ENCODE peak calls at places on chromosomes 4 and X, in seven cellular contexts. F is CD4-positive, alpha-beta T cell; K is RWPE1; D is T-helper 17 cell; E is stimulated activated CD4-positive, alpha-beta T cell treated with anti-CD3 and anti-CD28 coated beads, Interleukin-4, amount 100 ng/mL, for 1 hour; C is T follicular helper cell; V is activated CD8-positive, alpha-beta memory T cell treated with anti-CD3 and anti-CD28 coated beads for 24 hours. S is an unnamed sample.

GRCh38 chrX:125505207-125505606 is 185.5 kb downstream of the TEX13C start:
- DNase-seq in F (no peak), K (peak), D (no peak), E (no peak), C (no peak), V (no peak), S (no peak)

GRCh38 chrX:64976673-64977040 is 407 bp upstream of the ZC4H2 start:
- DNase-seq in F (no peak), K (no peak), D (no peak), E (peak), C (no peak), V (no peak), S (no peak)

GRCh38 chr4:14607578-14607977 is 394.7 kb upstream of the CPEB2 start:
- DNase-seq in F (no peak), K (no peak), D (no peak), E (no peak), C (no peak), V (no peak), S (no peak)

GRCh38 chrX:26352891-26353430 is 137.0 kb downstream of the MAGEB5 start:
- DNase-seq in F (no peak), K (no peak), D (no peak), E (no peak), C (no peak), V (no peak), S (no peak)

GRCh38 chr4:20358110-20358509 is 106.4 kb downstream of the SLIT2 start:
- DNase-seq in F (no peak), K (no peak), D (no peak), E (no peak), C (no peak), V (no peak), S (no peak)

GRCh38 chr4:142567620-142568451 is 278.3 kb downstream of the INPP4B start:
- DNase-seq in F (no peak), K (no peak), D (no peak), E (no peak), C (no peak), V (no peak), S (no peak)

GRCh38 chr4:174490356-174490969 is 31.8 kb downstream of the HPGD start:
- DNase-seq in F (no peak), K (peak), D (no peak), E (no peak), C (no peak), V (no peak), S (no peak)

GRCh38 chr4:85837334-85837733 is 362.4 kb downstream of the ARHGAP24 start:
- DNase-seq in F (no peak), K (no peak), D (no peak), E (no peak), C (no peak), V (no peak), S (no peak)

GRCh38 chr4:73053076-73053475 is 16.4 kb downstream of the COX18 start:
- DNase-seq in F (no peak), K (no peak), D (no peak), E (no peak), C (no peak), V (no peak), S (no peak)

GRCh38 chr4:102779204-102779603 is 18.4 kb upstream of the MANBA start:
- DNase-seq in F (no peak), K (no peak), D (no peak), E (no peak), C (no peak), V (no peak), S (no peak)

GRCh38 chr4:6875431-6875831 is 34.2 kb upstream of the TBC1D14 start:
- DNase-seq in F (no peak), K (no peak), D (no peak), E (no peak), C (no peak), V (no peak), S (no peak)

GRCh38 chrX:2592279-2592678 is 91.5 kb upstream of the DHRSX start:
- DNase-seq in F (no peak), K (no peak), D (no peak), E (no peak), C (no peak), V (no peak), S (no peak)

GRCh38 chrX:40176256-40176978 is 78.7 kb upstream of the BCOR start:
- DNase-seq in F (peak), K (no peak), D (peak), E (peak), C (peak), V (no peak), S (no peak)

GRCh38 chr4:67393699-67394281 is 151.5 kb downstream of the CENPC start:
- DNase-seq in F (no peak), K (no peak), D (no peak), E (no peak), C (no peak), V (no peak), S (peak)

GRCh38 chr4:6573551-6573950 is 1.4 kb upstream of the MAN2B2 start:
- DNase-seq in F (no peak), K (no peak), D (no peak), E (no peak), C (no peak), V (no peak), S (no peak)

GRCh38 chr4:1421650-1422049 is 15.4 kb upstream of the NKX1-1 start:
- DNase-seq in F (no peak), K (no peak), D (no peak), E (no peak), C (no peak), V (no peak), S (no peak)

GRCh38 chrX:22116585-22117546 is 84.7 kb downstream of the PHEX start:
- DNase-seq in F (no peak), K (no peak), D (no peak), E (no peak), C (no peak), V (no peak), S (no peak)

S was measured in HCT116.